ENCODE peak calls at places on chromosomes 12 and 14, in nine cellular contexts. One of them, this sample, is unnamed.

GRCh38 chr14:50373959-50374358 is 22.7 kb downstream of the CDKL1 start:
- DNase-seq in stromal cell of bone marrow: no peak
- DNase-seq in nephron progenitor cell: no peak
- DNase-seq in dermis microvascular lymphatic vessel endothelial cell: no peak
- DNase-seq in GM04504: no peak
- DNase-seq in cardiac septum: no peak
- DNase-seq in heart left ventricle: no peak
- DNase-seq in EL: no peak
- DNase-seq in GM12865: no peak
- DNase-seq in this sample: no peak

GRCh38 chr14:91372680-91373495 is 44.7 kb downstream of the CCDC88C start:
- DNase-seq in stromal cell of bone marrow: no peak
- DNase-seq in nephron progenitor cell: no peak
- DNase-seq in dermis microvascular lymphatic vessel endothelial cell: no peak
- DNase-seq in GM04504: no peak
- DNase-seq in cardiac septum: no peak
- DNase-seq in heart left ventricle: no peak
- DNase-seq in EL: no peak
- DNase-seq in GM12865: peak
- DNase-seq in this sample: no peak

GRCh38 chr12:47164730-47165439 is 85.1 kb upstream of the AMIGO2 start:
- DNase-seq in stromal cell of bone marrow: peak
- DNase-seq in nephron progenitor cell: no peak
- DNase-seq in dermis microvascular lymphatic vessel endothelial cell: no peak
- DNase-seq in GM04504: peak
- DNase-seq in cardiac septum: no peak
- DNase-seq in heart left ventricle: no peak
- DNase-seq in EL: peak
- DNase-seq in GM12865: no peak
- DNase-seq in this sample: no peak

GRCh38 chr12:123945441-123946151 is 27.0 kb downstream of the CCDC92 start:
- DNase-seq in stromal cell of bone marrow: no peak
- DNase-seq in nephron progenitor cell: no peak
- DNase-seq in dermis microvascular lymphatic vessel endothelial cell: no peak
- DNase-seq in GM04504: no peak
- DNase-seq in cardiac septum: peak
- DNase-seq in heart left ventricle: no peak
- DNase-seq in EL: no peak
- DNase-seq in GM12865: no peak
- DNase-seq in this sample: no peak

GRCh38 chr14:51041117-51041531 is 53.8 kb downstream of the TRIM9 start:
- DNase-seq in stromal cell of bone marrow: no peak
- DNase-seq in nephron progenitor cell: no peak
- DNase-seq in dermis microvascular lymphatic vessel endothelial cell: no peak
- DNase-seq in GM04504: no peak
- DNase-seq in cardiac septum: no peak
- DNase-seq in heart left ventricle: no peak
- DNase-seq in EL: no peak
- DNase-seq in GM12865: no peak
- DNase-seq in this sample: no peak

GRCh38 chr14:50984061-50984710 is 39.9 kb upstream of the PYGL start:
- DNase-seq in stromal cell of bone marrow: no peak
- DNase-seq in nephron progenitor cell: no peak
- DNase-seq in dermis microvascular lymphatic vessel endothelial cell: no peak
- DNase-seq in GM04504: no peak
- DNase-seq in cardiac septum: no peak
- DNase-seq in heart left ventricle: no peak
- DNase-seq in EL: no peak
- DNase-seq in GM12865: no peak
- DNase-seq in this sample: no peak

GRCh38 chr12:107610030-107610859 is 75.4 kb upstream of the PWP1 start:
- DNase-seq in stromal cell of bone marrow: peak
- DNase-seq in nephron progenitor cell: peak
- DNase-seq in dermis microvascular lymphatic vessel endothelial cell: peak
- DNase-seq in GM04504: peak
- DNase-seq in cardiac septum: no peak
- DNase-seq in heart left ventricle: no peak
- DNase-seq in EL: peak
- DNase-seq in GM12865: peak
- DNase-seq in this sample: peak

GRCh38 chr12:129201029-129201428 is 347.8 kb downstream of the GLT1D1 start:
- DNase-seq in stromal cell of bone marrow: no peak
- DNase-seq in nephron progenitor cell: no peak
- DNase-seq in dermis microvascular lymphatic vessel endothelial cell: no peak
- DNase-seq in GM04504: no peak
- DNase-seq in cardiac septum: no peak
- DNase-seq in heart left ventricle: no peak
- DNase-seq in EL: no peak
- DNase-seq in GM12865: no peak
- DNase-seq in this sample: no peak

GRCh38 chr12:32296541-32296940 is 102.8 kb upstream of the FGD4 start:
- DNase-seq in stromal cell of bone marrow: no peak
- DNase-seq in nephron progenitor cell: no peak
- DNase-seq in dermis microvascular lymphatic vessel endothelial cell: no peak
- DNase-seq in GM04504: no peak
- DNase-seq in cardiac septum: no peak
- DNase-seq in heart left ventricle: no peak
- DNase-seq in EL: no peak
- DNase-seq in GM12865: no peak
- DNase-seq in this sample: no peak

GRCh38 chr12:8996682-8997405 is 7.5 kb downstream of the KLRG1 start:
- DNase-seq in stromal cell of bone marrow: peak
- DNase-seq in nephron progenitor cell: no peak
- DNase-seq in dermis microvascular lymphatic vessel endothelial cell: peak
- DNase-seq in GM04504: peak
- DNase-seq in cardiac septum: no peak
- DNase-seq in heart left ventricle: no peak
- DNase-seq in EL: peak
- DNase-seq in GM12865: peak
- DNase-seq in this sample: no peak

GRCh38 chr14:23862513-23862912 is 91.1 kb upstream of the DHRS4 start:
- DNase-seq in stromal cell of bone marrow: no peak
- DNase-seq in nephron progenitor cell: no peak
- DNase-seq in dermis microvascular lymphatic vessel endothelial cell: no peak
- DNase-seq in GM04504: no peak
- DNase-seq in cardiac septum: no peak
- DNase-seq in heart left ventricle: no peak
- DNase-seq in EL: no peak
- DNase-seq in GM12865: no peak
- DNase-seq in this sample: no peak

GRCh38 chr12:56385873-56386272 is 23.2 kb upstream of the APOF start:
- DNase-seq in stromal cell of bone marrow: no peak
- DNase-seq in nephron progenitor cell: no peak
- DNase-seq in dermis microvascular lymphatic vessel endothelial cell: peak
- DNase-seq in GM04504: no peak
- DNase-seq in cardiac septum: no peak
- DNase-seq in heart left ventricle: no peak
- DNase-seq in EL: no peak
- DNase-seq in GM12865: no peak
- DNase-seq in this sample: no peak

GRCh38 chr12:6226002-6226700 is 26.0 kb downstream of the CD9 start:
- DNase-seq in stromal cell of bone marrow: peak
- DNase-seq in nephron progenitor cell: no peak
- DNase-seq in dermis microvascular lymphatic vessel endothelial cell: peak
- DNase-seq in GM04504: no peak
- DNase-seq in cardiac septum: peak
- DNase-seq in heart left ventricle: peak
- DNase-seq in EL: no peak
- DNase-seq in GM12865: no peak
- DNase-seq in this sample: no peak

GRCh38 chr14:102094101-102094500 is 7.3 kb upstream of the HSP90AA1 start:
- DNase-seq in stromal cell of bone marrow: no peak
- DNase-seq in nephron progenitor cell: no peak
- DNase-seq in dermis microvascular lymphatic vessel endothelial cell: no peak
- DNase-seq in GM04504: no peak
- DNase-seq in cardiac septum: no peak
- DNase-seq in heart left ventricle: no peak
- DNase-seq in EL: no peak
- DNase-seq in GM12865: no peak
- DNase-seq in this sample: no peak

GRCh38 chr14:93271111-93271510 is 61.7 kb downstream of the BTBD7 start:
- DNase-seq in stromal cell of bone marrow: no peak
- DNase-seq in nephron progenitor cell: no peak
- DNase-seq in dermis microvascular lymphatic vessel endothelial cell: no peak
- DNase-seq in GM04504: no peak
- DNase-seq in cardiac septum: no peak
- DNase-seq in heart left ventricle: no peak
- DNase-seq in EL: no peak
- DNase-seq in GM12865: no peak
- DNase-seq in this sample: no peak

GRCh38 chr12:64097346-64098105 is 124.6 kb downstream of the KICS2 start:
- DNase-seq in stromal cell of bone marrow: no peak
- DNase-seq in nephron progenitor cell: no peak
- DNase-seq in dermis microvascular lymphatic vessel endothelial cell: peak
- DNase-seq in GM04504: no peak
- DNase-seq in cardiac septum: no peak
- DNase-seq in heart left ventricle: peak
- DNase-seq in EL: peak
- DNase-seq in GM12865: no peak
- DNase-seq in this sample: no peak

GRCh38 chr14:56488306-56488705 is 91.3 kb upstream of the TMEM260 start:
- DNase-seq in stromal cell of bone marrow: no peak
- DNase-seq in nephron progenitor cell: no peak
- DNase-seq in dermis microvascular lymphatic vessel endothelial cell: no peak
- DNase-seq in GM04504: no peak
- DNase-seq in cardiac septum: no peak
- DNase-seq in heart left ventricle: no peak
- DNase-seq in EL: no peak
- DNase-seq in GM12865: no peak
- DNase-seq in this sample: no peak

GRCh38 chr14:35403085-35403396 is 1.5 kb downstream of the NFKBIA start:
- DNase-seq in stromal cell of bone marrow: no peak
- DNase-seq in nephron progenitor cell: no peak
- DNase-seq in dermis microvascular lymphatic vessel endothelial cell: peak
- DNase-seq in GM04504: no peak
- DNase-seq in cardiac septum: no peak
- DNase-seq in heart left ventricle: no peak
- DNase-seq in EL: peak
- DNase-seq in GM12865: peak
- DNase-seq in this sample: no peak

GRCh38 chr12:4807116-4807783 is 87.0 kb downstream of the GALNT8 start:
- DNase-seq in stromal cell of bone marrow: no peak
- DNase-seq in nephron progenitor cell: no peak
- DNase-seq in dermis microvascular lymphatic vessel endothelial cell: no peak
- DNase-seq in GM04504: no peak
- DNase-seq in cardiac septum: no peak
- DNase-seq in heart left ventricle: no peak
- DNase-seq in EL: no peak
- DNase-seq in GM12865: peak
- DNase-seq in this sample: no peak

GRCh38 chr14:75877884-75878283 is 103.9 kb downstream of the TGFB3 start:
- DNase-seq in stromal cell of bone marrow: no peak
- DNase-seq in nephron progenitor cell: no peak
- DNase-seq in dermis microvascular lymphatic vessel endothelial cell: no peak
- DNase-seq in GM04504: no peak
- DNase-seq in cardiac septum: no peak
- DNase-seq in heart left ventricle: no peak
- DNase-seq in EL: no peak
- DNase-seq in GM12865: no peak
- DNase-seq in this sample: peak

GRCh38 chr14:98961191-98961590 is 310.8 kb downstream of the BCL11B start:
- DNase-seq in stromal cell of bone marrow: no peak
- DNase-seq in nephron progenitor cell: no peak
- DNase-seq in dermis microvascular lymphatic vessel endothelial cell: no peak
- DNase-seq in GM04504: no peak
- DNase-seq in cardiac septum: no peak
- DNase-seq in heart left ventricle: no peak
- DNase-seq in EL: no peak
- DNase-seq in GM12865: no peak
- DNase-seq in this sample: no peak

GRCh38 chr12:28987538-28988383 is 161.3 kb upstream of the FAR2 start:
- DNase-seq in stromal cell of bone marrow: no peak
- DNase-seq in nephron progenitor cell: peak
- DNase-seq in dermis microvascular lymphatic vessel endothelial cell: no peak
- DNase-seq in GM04504: no peak
- DNase-seq in cardiac septum: no peak
- DNase-seq in heart left ventricle: no peak
- DNase-seq in EL: no peak
- DNase-seq in GM12865: no peak
- DNase-seq in this sample: no peak

GRCh38 chr12:23055004-23055403 is 430.0 kb downstream of the ETNK1 start:
- DNase-seq in stromal cell of bone marrow: no peak
- DNase-seq in nephron progenitor cell: peak
- DNase-seq in dermis microvascular lymphatic vessel endothelial cell: no peak
- DNase-seq in GM04504: no peak
- DNase-seq in cardiac septum: no peak
- DNase-seq in heart left ventricle: no peak
- DNase-seq in EL: peak
- DNase-seq in GM12865: peak
- DNase-seq in this sample: peak

This sample was measured in D341Med.